ENCODE peak calls at places on chromosomes 13 and 19, in six cellular contexts. One of them, this sample, is unnamed.

GRCh38 chr13:43787518-43787891 is 733 bp upstream of the ENOX1 start:
- DNase-seq in GM12878: no peak
- DNase-seq in HL-60: no peak
- DNase-seq in H1: no peak
- DNase-seq in K562: no peak
- DNase-seq in HepG2: no peak
- DNase-seq in this sample: no peak

GRCh38 chr13:99686944-99687382 is 185.7 kb downstream of the TM9SF2 start:
- DNase-seq in HL-60: no peak
- DNase-seq in HepG2: no peak
- DNase-seq in K562: peak
- DNase-seq in GM12878: no peak
- DNase-seq in H1: peak
- DNase-seq in this sample: no peak

GRCh38 chr13:93727301-93728141 is 500.9 kb downstream of the GPC6 start:
- DNase-seq in H1: no peak
- DNase-seq in HL-60: no peak
- DNase-seq in GM12878: no peak
- DNase-seq in K562: no peak
- DNase-seq in HepG2: peak
- DNase-seq in this sample: no peak

GRCh38 chr19:16594131-16594586 is 21.9 kb upstream of the SLC35E1 start:
- DNase-seq in K562: no peak
- DNase-seq in H1: no peak
- DNase-seq in HepG2: no peak
- DNase-seq in GM12878: no peak
- DNase-seq in HL-60: peak
- DNase-seq in this sample: no peak

GRCh38 chr13:40605573-40605972 is 60.9 kb downstream of the FOXO1 start:
- DNase-seq in HL-60: no peak
- DNase-seq in H1: no peak
- DNase-seq in HepG2: no peak
- DNase-seq in K562: no peak
- DNase-seq in GM12878: no peak
- DNase-seq in this sample: no peak

GRCh38 chr13:94994506-94994905 is 282.2 kb upstream of the SOX21 start:
- DNase-seq in K562: no peak
- DNase-seq in HL-60: no peak
- DNase-seq in GM12878: no peak
- DNase-seq in HepG2: no peak
- DNase-seq in H1: no peak
- DNase-seq in this sample: no peak

GRCh38 chr13:97629601-97630272 is 195.8 kb downstream of the RAP2A start:
- DNase-seq in GM12878: no peak
- DNase-seq in H1: no peak
- DNase-seq in HepG2: no peak
- DNase-seq in K562: no peak
- DNase-seq in HL-60: no peak
- DNase-seq in this sample: no peak

GRCh38 chr19:17337675-17338439 is 504 bp downstream of the GTPBP3 start:
- DNase-seq in H1: no peak
- DNase-seq in HL-60: peak
- DNase-seq in K562: peak
- DNase-seq in GM12878: no peak
- DNase-seq in HepG2: no peak
- DNase-seq in this sample: peak

GRCh38 chr19:18514800-18515682 is 6.8 kb downstream of the ELL start:
- DNase-seq in H1: no peak
- DNase-seq in K562: peak
- DNase-seq in HepG2: peak
- DNase-seq in HL-60: peak
- DNase-seq in GM12878: no peak
- DNase-seq in this sample: no peak

GRCh38 chr19:30283556-30283955 is 88.6 kb upstream of the ZNF536 start:
- DNase-seq in H1: no peak
- DNase-seq in GM12878: no peak
- DNase-seq in K562: no peak
- DNase-seq in HL-60: no peak
- DNase-seq in HepG2: no peak
- DNase-seq in this sample: no peak

GRCh38 chr13:44474122-44474910 is 100.7 kb downstream of the SERP2 start:
- DNase-seq in K562: no peak
- DNase-seq in HepG2: peak
- DNase-seq in HL-60: no peak
- DNase-seq in H1: no peak
- DNase-seq in GM12878: no peak
- DNase-seq in this sample: no peak

GRCh38 chr13:97892717-97893116 is 60.8 kb upstream of the IPO5 start:
- DNase-seq in HL-60: no peak
- DNase-seq in H1: no peak
- DNase-seq in GM12878: no peak
- DNase-seq in HepG2: no peak
- DNase-seq in K562: no peak
- DNase-seq in this sample: no peak

GRCh38 chr13:42266464-42266863 is 5.5 kb upstream of the AKAP11 start:
- DNase-seq in K562: no peak
- DNase-seq in HepG2: no peak
- DNase-seq in H1: no peak
- DNase-seq in GM12878: no peak
- DNase-seq in HL-60: no peak
- DNase-seq in this sample: no peak

GRCh38 chr19:47512183-47512947 is 2.5 kb downstream of the NAPA start:
- DNase-seq in H1: no peak
- DNase-seq in K562: peak
- DNase-seq in GM12878: no peak
- DNase-seq in HL-60: peak
- DNase-seq in HepG2: peak
- DNase-seq in this sample: no peak

GRCh38 chr13:57624565-57625435 is 6.7 kb upstream of the PCDH17 start:
- DNase-seq in K562: peak
- DNase-seq in GM12878: no peak
- DNase-seq in H1: no peak
- DNase-seq in HepG2: peak
- DNase-seq in HL-60: peak
- DNase-seq in this sample: peak

GRCh38 chr19:29211562-29212416 is 1.2 kb downstream of the UQCRFS1 start:
- DNase-seq in H1: no peak
- DNase-seq in GM12878: no peak
- DNase-seq in K562: peak
- DNase-seq in HepG2: peak
- DNase-seq in HL-60: no peak
- DNase-seq in this sample: peak

GRCh38 chr19:27734496-27735220 is 1478.3 kb downstream of the UQCRFS1 start:
- DNase-seq in HL-60: no peak
- DNase-seq in K562: no peak
- DNase-seq in HepG2: no peak
- DNase-seq in H1: no peak
- DNase-seq in GM12878: no peak
- DNase-seq in this sample: no peak

GRCh38 chr13:33353646-33354045 is 68.1 kb upstream of the STARD13 start:
- DNase-seq in H1: no peak
- DNase-seq in K562: no peak
- DNase-seq in HepG2: no peak
- DNase-seq in GM12878: no peak
- DNase-seq in HL-60: no peak
- DNase-seq in this sample: no peak

GRCh38 chr13:33352023-33352422 is 66.5 kb upstream of the STARD13 start:
- DNase-seq in HL-60: no peak
- DNase-seq in K562: no peak
- DNase-seq in H1: no peak
- DNase-seq in HepG2: peak
- DNase-seq in GM12878: no peak
- DNase-seq in this sample: peak

GRCh38 chr13:33353210-33353609 is 67.7 kb upstream of the STARD13 start:
- DNase-seq in H1: no peak
- DNase-seq in K562: no peak
- DNase-seq in HepG2: no peak
- DNase-seq in HL-60: peak
- DNase-seq in GM12878: peak
- DNase-seq in this sample: no peak

GRCh38 chr13:33351324-33351723 is 65.8 kb upstream of the STARD13 start:
- DNase-seq in K562: no peak
- DNase-seq in GM12878: no peak
- DNase-seq in H1: no peak
- DNase-seq in HL-60: no peak
- DNase-seq in HepG2: no peak
- DNase-seq in this sample: no peak

GRCh38 chr13:33352520-33352919 is 67.0 kb upstream of the STARD13 start:
- DNase-seq in HepG2: no peak
- DNase-seq in H1: no peak
- DNase-seq in HL-60: no peak
- DNase-seq in GM12878: no peak
- DNase-seq in K562: no peak
- DNase-seq in this sample: no peak
- H3K27ac ChIP-seq in HepG2: no peak
- H3K27ac ChIP-seq in H1: no peak
- H3K27ac ChIP-seq in HL-60: no peak
- H3K27ac ChIP-seq in GM12878: no peak
- H3K27ac ChIP-seq in K562: no peak
- H3K27ac ChIP-seq in this sample: no peak

GRCh38 chr13:110447801-110448200 is 113.7 kb downstream of the RAB20 start:
- DNase-seq in HL-60: no peak
- DNase-seq in HepG2: no peak
- DNase-seq in H1: no peak
- DNase-seq in GM12878: no peak
- DNase-seq in K562: no peak
- DNase-seq in this sample: no peak
- TF ChIP-seq GABPA in HL-60: no peak
- TF ChIP-seq GABPA in HepG2: no peak
- TF ChIP-seq GABPA in H1: no peak
- TF ChIP-seq GABPA in GM12878: no peak
- TF ChIP-seq GABPA in K562: no peak
- TF ChIP-seq GABPA in this sample: no peak

DNA sequence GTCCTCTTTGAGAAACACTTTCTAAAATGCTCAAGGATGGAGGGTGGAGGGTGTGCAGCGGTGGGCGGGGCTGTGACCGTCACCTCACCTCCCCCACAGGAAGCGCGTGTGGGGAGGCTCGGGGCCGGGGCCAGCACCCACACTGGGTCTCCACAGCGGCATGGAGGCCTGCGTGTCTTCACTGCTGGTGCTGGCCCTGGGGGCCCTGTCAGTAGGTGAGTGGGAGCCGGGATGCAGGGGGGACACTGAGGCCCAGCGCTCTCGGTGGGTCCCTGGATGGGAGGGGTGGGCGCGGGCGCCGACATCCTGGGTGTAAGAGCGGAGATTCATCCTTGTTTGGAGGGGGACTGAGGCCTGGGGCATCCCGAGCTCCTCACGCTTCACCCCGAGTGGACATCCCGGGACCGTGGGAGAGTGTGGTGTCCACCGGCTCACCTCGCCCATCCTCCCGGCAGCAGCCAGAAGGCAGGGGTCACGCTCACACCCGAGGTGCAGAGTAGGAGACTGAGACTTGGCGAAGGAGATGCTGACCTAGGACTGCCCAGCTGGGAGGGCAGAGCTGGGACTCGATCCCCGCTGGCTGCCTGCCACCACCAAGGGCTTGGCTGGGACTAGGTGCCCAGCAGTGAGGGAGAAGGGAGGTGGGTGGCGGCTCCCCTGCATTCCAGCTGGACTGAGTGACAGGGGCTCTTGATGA is at the start of gene GZMM:
- DNase-seq in HepG2: no peak
- DNase-seq in H1: no peak
- DNase-seq in K562: peak
- DNase-seq in GM12878: no peak
- DNase-seq in HL-60: no peak
- DNase-seq in this sample: no peak
- H3K27ac ChIP-seq in HepG2: no peak
- H3K27ac ChIP-seq in H1: no peak
- H3K27ac ChIP-seq in K562: no peak
- H3K27ac ChIP-seq in GM12878: no peak
- H3K27ac ChIP-seq in HL-60: no peak
- H3K27ac ChIP-seq in this sample: no peak

DNA sequence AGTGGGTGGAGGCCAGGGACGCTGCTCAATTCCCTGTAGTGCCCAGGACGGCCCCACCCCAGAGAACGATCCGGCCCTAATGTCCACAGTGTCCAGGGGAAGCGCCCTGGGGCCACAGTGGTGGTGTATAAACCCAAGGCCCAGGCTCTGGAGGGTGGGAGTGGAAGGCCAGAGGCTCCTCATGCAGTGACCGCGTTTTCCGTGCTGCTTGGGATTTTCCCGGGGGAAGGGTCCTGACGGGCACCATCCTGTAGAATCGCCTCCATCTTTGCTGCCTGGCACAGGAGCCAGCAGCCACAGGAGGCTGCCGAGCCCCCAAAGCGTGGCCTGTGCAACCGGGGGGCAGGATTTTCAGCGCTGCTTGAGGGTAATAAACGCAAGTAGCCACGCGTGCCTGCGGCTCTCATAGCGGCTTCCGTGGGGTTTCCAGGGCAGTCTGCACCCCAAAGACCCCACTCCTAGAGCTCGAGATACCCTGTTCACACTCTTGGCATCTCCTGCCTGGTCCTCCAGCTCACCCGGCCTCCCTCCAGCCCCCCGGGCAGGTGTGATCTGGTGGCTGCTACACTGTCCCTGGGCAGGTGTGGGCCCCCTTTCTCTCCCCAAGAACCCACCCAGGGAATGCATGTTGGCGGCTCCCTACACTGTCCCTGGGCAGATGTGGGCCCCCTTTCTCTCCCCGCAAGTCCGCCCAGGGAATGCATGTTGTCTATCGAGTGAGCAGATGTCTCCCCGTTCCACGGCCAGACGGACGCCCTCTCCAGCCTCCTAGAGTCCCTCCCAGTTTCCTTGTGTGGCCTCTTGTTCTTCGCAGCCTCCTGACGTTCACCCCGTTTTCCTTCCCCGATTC is 2.2 kb downstream of the NCLN start:
- DNase-seq in HepG2: no peak
- DNase-seq in H1: no peak
- DNase-seq in HL-60: no peak
- DNase-seq in K562: no peak
- DNase-seq in GM12878: no peak
- DNase-seq in this sample: no peak
- TF ChIP-seq GABPA in HepG2: no peak
- TF ChIP-seq GABPA in H1: no peak
- TF ChIP-seq GABPA in HL-60: no peak
- TF ChIP-seq GABPA in K562: no peak
- TF ChIP-seq GABPA in GM12878: no peak
- TF ChIP-seq GABPA in this sample: no peak

GRCh38 chr13:50244913-50245574 is 229.8 kb downstream of the KCNRG start:
- DNase-seq in HL-60: no peak
- DNase-seq in GM12878: peak
- DNase-seq in H1: no peak
- DNase-seq in K562: peak
- DNase-seq in HepG2: peak
- DNase-seq in this sample: no peak
- H3K27ac ChIP-seq in HL-60: no peak
- H3K27ac ChIP-seq in GM12878: no peak
- H3K27ac ChIP-seq in H1: no peak
- H3K27ac ChIP-seq in K562: peak
- H3K27ac ChIP-seq in HepG2: peak
- H3K27ac ChIP-seq in this sample: peak

This sample was measured in SK-N-SH.